ENCODE peak calls at places on chromosomes 5 and 9, in seven cellular contexts. G is endodermal cell, F is NCI-H1092 treated with DMSO at 0.1 percent for 48 hours, A is anterior cingulate cortex, O is hepatic stellate cell, K is H54, H is fibroblast of mammary gland. D is an unnamed sample.
A peak's percentile ranks its signal among the peaks of the same experiment; 100 is the strongest.

GRCh38 chr9:126331964-126332748 is 5.5 kb downstream of the MVB12B start:
- DNase-seq in G (no peak), F (no peak), A (no peak), O (no peak), K (no peak), H (no peak), D (no peak)

GRCh38 chr5:168120416-168121137 is 170.9 kb upstream of the WWC1 start:
- DNase-seq in G (no peak), F (no peak), A (no peak), O (no peak), K (no peak), H (no peak), D (no peak)

GRCh38 chr9:129996161-129996849 is 46.7 kb downstream of the FNBP1 start:
- DNase-seq in G (no peak), F (no peak), A (no peak), O (no peak), K (no peak), H (peak; percentile 81), D (no peak)

GRCh38 chr9:71901695-71902094 is 9.3 kb downstream of the ABHD17B start:
- DNase-seq in G (no peak), F (no peak), A (no peak), O (no peak), K (no peak), H (no peak), D (no peak)

GRCh38 chr9:36092509-36093215 is 43.9 kb upstream of the GLIPR2 start:
- DNase-seq in G (no peak), F (no peak), A (no peak), O (no peak), K (no peak), H (no peak), D (no peak)

GRCh38 chr5:1961304-1961946 is 78.7 kb upstream of the IRX4 start:
- DNase-seq in G (peak; percentile 35), F (no peak), A (no peak), O (no peak), K (no peak), H (no peak), D (no peak)

GRCh38 chr5:65152131-65152530 is 329.6 kb downstream of the ADAMTS6 start:
- DNase-seq in G (no peak), F (no peak), A (no peak), O (no peak), K (no peak), H (peak; percentile 78), D (no peak)

GRCh38 chr5:6049662-6050061 is 328.7 kb downstream of the MED10 start:
- DNase-seq in G (no peak), F (no peak), A (no peak), O (no peak), K (no peak), H (no peak), D (no peak)